ENCODE peak calls at places on chromosome 17, in ten cellular contexts. A, N, M, L, O, C, K, Q, E and B are unnamed samples. For H3K27me3 and H3K36me3, the result is how much of the 10 kb centered on the place peaks cover.

GRCh38 chr17:65742433-65743312 is 181.2 kb upstream of the AXIN2 start:
- DNase-seq in A (no peak), N (peak), M (no peak), L (peak), O (no peak), C (no peak), K (peak), Q (no peak), E (peak), B (no peak)

GRCh38 chr17:17783825-17784598 is 52.8 kb downstream of the SREBF1 start:
- DNase-seq in A (peak), N (no peak), M (peak), L (no peak), O (peak), C (peak), K (no peak), Q (peak), E (peak), B (peak)

GRCh38 chr17:57612202-57613071 is 132.7 kb downstream of the CCDC182 start:
- DNase-seq in A (peak), N (no peak), M (peak), L (no peak), O (no peak), C (no peak), K (peak), Q (no peak), E (no peak), B (peak)

GRCh38 chr17:17036520-17036998 is 5.7 kb upstream of the MPRIP start:
- DNase-seq in A (peak), N (no peak), M (peak), L (no peak), O (no peak), C (no peak), K (peak), Q (no peak), E (peak), B (no peak)

GRCh38 chr17:31269597-31269996 is 27.4 kb downstream of the OMG start:
- DNase-seq in A (no peak), N (peak), M (no peak), L (peak), O (no peak), C (peak), K (peak), Q (no peak), E (peak), B (no peak)

GRCh38 chr17:1865252-1866037 is 35.6 kb downstream of the RPA1 start:
- DNase-seq in A (no peak), N (peak), M (no peak), L (no peak), O (peak), C (peak), K (peak), Q (peak), E (peak), B (peak)

GRCh38 chr17:45410144-45411091 is 22.3 kb downstream of the ARHGAP27 start:
- DNase-seq in A (peak), N (no peak), M (peak), L (no peak), O (peak), C (peak), K (peak), Q (peak), E (no peak), B (peak)

GRCh38 chr17:12081720-12082119 is 61.0 kb downstream of the MAP2K4 start:
- DNase-seq in A (peak), N (no peak), M (no peak), L (no peak), O (no peak), C (no peak), K (no peak), Q (no peak), E (no peak), B (no peak)

GRCh38 chr17:40323731-40324650 is 15.0 kb downstream of the RARA start:
- DNase-seq in A (peak), N (no peak), M (no peak), L (no peak), O (peak), C (peak), K (peak), Q (no peak), E (peak), B (peak)

GRCh38 chr17:57370051-57370581 is 113.8 kb downstream of the MSI2 start:
- DNase-seq in A (no peak), N (peak), M (no peak), L (no peak), O (no peak), C (no peak), K (no peak), Q (no peak), E (peak), B (peak)

GRCh38 chr17:31825961-31826691 is 32.9 kb downstream of the COPRS start:
- DNase-seq in A (peak), N (no peak), M (no peak), L (no peak), O (no peak), C (no peak), K (no peak), Q (no peak), E (peak), B (no peak)

DNA sequence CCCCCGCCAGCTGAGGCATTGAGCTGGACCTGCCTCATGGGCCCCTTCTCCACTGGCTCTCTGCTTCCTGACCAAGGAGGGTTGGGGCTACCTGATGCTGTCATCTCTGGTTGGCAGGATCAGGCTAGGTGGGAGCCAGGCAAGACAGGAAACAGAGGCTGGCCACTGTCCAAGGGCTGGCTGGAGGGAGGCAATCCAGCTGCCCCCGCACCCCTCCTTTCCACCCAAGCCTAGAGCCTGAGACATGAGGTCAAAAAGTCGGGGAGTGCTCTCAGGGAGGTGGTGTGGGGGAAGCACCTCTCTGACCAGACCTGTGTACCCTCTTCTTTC is 14.5 kb downstream of the NGFR start:
- DNase-seq in A (no peak), N (no peak), M (no peak), L (no peak), O (no peak), C (no peak), K (no peak), Q (no peak), E (no peak), B (no peak)
- H3K4me3 ChIP-seq in A (no peak), N (no peak), M (no peak), L (no peak), O (no peak), C (no peak), K (no peak), Q (no peak), E (no peak), B (no peak)

DNA sequence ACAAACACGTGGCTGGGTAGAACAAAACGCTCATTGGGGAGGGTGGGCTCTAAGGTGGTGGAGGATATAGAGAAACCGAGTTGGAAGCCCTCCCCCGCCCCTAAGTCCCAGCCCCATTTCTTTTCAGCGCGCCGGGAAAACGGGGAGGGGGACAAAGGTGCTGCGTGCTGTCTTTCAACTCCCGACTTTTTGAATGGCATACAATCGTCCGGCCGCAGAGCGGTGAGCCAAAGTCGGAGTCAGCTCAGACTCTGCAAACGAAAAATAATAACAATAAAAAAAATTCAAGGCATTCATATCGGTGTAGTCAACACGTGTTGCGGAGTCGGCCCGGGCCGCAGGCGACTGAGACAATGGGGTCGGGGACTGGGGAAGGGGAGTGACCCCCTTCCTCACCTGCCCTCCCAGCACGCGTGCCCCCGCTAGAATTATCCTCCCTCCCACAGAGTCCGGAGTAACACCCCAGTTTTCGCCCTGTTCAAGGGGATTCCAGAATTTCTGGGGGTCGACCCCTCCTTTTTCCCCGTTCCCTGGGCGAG is 1.8 kb upstream of the IGF2BP1 start:
- DNase-seq in A (no peak), N (no peak), M (no peak), L (no peak), O (no peak), C (no peak), K (no peak), Q (no peak), E (peak), B (peak)
- H3K27me3 ChIP-seq in A (under half), N (under half), M (half or more), L (under half), O (half or more), C (half or more), K (half or more), Q (half or more), E (half or more), B (under half)

GRCh38 chr17:32941419-32942032 is 13.6 kb downstream of the TMEM98 start:
- DNase-seq in A (no peak), N (no peak), M (no peak), L (no peak), O (no peak), C (no peak), K (no peak), Q (no peak), E (no peak), B (no peak)
- H3K36me3 ChIP-seq in A (under half), N (under half), M (under half), L (under half), O (under half), C (under half), K (under half), Q (under half), E (under half), B (under half)

GRCh38 chr17:38451840-38452529 is 23.7 kb downstream of the ARHGAP23 start:
- DNase-seq in A (no peak), N (peak), M (no peak), L (peak), O (no peak), C (peak), K (peak), Q (no peak), E (peak), B (peak)
- H3K4me3 ChIP-seq in A (peak), N (peak), M (no peak), L (peak), O (no peak), C (no peak), K (peak), Q (no peak), E (peak), B (peak)

DNA sequence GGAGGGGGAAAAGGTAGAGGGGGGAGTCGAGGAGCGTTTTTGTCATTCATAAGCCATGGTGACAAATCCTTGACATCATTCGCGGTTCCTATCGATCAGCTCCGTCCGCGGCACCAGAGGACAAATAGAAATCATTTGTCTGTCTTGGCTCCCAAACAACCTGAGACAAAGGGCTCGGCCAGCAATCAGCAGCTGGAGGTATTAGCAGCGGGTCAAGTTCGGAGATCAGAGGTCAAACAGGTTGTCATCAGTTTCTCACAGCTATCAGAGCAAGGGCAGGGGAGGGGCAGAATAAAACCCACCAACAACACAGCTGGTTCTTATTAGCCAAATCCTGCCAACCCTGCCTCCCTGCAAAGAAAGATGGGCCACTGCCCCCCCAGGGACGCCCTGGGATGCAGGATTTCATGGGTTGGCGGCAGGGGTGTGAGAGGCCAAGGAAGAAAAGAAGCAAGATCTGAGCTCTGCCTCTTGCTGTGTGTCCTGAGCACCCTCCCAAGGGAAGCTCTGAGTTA is 145.3 kb upstream of the LHX1 start:
- DNase-seq in A (no peak), N (no peak), M (no peak), L (no peak), O (no peak), C (no peak), K (peak), Q (no peak), E (no peak), B (peak)
- H3K27me3 ChIP-seq in A (under half), N (under half), M (under half), L (under half), O (under half), C (half or more), K (under half), Q (under half), E (under half), B (under half)

GRCh38 chr17:773467-774319 is 8.4 kb downstream of the GLOD4 start:
- DNase-seq in A (no peak), N (no peak), M (no peak), L (no peak), O (no peak), C (no peak), K (no peak), Q (no peak), E (no peak), B (no peak)

GRCh38 chr17:781920-782731 is at the start of the genes GLOD4 and MRM3:
- DNase-seq in A (peak), N (peak), M (peak), L (no peak), O (peak), C (peak), K (peak), Q (peak), E (peak), B (peak)

GRCh38 chr17:774320-774584 is 7.8 kb downstream of the GLOD4 start:
- DNase-seq in A (no peak), N (no peak), M (no peak), L (no peak), O (no peak), C (no peak), K (peak), Q (no peak), E (no peak), B (no peak)

GRCh38 chr17:778096-778495 is 4.0 kb downstream of the GLOD4 start:
- DNase-seq in A (no peak), N (no peak), M (no peak), L (no peak), O (no peak), C (no peak), K (no peak), Q (no peak), E (no peak), B (no peak)
- H3K36me3 ChIP-seq in A (half or more), N (under half), M (half or more), L (under half), O (under half), C (under half), K (under half), Q (under half), E (under half), B (under half)

DNA sequence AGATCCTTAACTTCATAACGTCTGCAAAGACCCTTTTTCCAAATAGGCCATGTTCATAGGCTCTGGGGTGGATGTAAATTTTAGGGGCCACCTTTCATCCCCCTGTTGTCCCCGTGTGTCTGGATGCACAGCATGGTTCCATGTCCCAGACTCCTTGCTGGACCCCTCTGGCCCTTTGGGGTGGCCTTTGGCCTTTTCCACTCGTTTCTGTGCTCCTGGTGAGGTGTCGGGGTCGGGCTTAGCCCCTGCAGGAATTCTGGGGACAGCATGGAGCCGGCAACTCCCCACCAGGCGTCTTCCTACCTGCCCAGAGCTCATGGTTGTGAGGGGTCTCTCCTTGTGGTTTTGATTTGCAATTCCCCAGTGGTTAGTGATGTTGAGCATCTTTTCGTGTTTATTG is 183.5 kb downstream of the SEC14L1 start:
- DNase-seq in A (no peak), N (no peak), M (peak), L (no peak), O (peak), C (no peak), K (no peak), Q (no peak), E (no peak), B (peak)
- H3K4me3 ChIP-seq in A (no peak), N (no peak), M (no peak), L (no peak), O (no peak), C (no peak), K (peak), Q (no peak), E (peak), B (no peak)

DNA sequence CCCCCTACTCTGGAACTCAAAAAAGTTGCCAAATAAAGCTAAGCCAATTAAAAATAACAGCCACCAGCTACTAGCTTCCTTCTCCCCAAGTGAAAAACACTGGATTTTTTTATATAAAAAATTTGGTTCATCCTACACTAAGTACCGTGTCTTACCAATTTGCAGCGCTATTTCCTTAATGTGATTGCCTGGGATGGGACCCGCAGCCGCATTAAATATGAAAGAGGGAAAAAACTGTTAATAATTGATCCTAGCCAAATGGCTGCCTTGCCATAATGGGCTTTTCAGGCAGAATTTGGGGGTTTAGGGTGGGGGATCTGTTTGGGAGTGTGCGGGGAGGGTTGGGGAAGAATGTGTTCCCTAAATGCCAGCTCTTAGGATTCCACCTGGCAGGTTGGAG is 2.0 kb downstream of the HOXB9 start:
- DNase-seq in A (no peak), N (no peak), M (no peak), L (no peak), O (no peak), C (no peak), K (no peak), Q (no peak), E (no peak), B (no peak)
- H3K27me3 ChIP-seq in A (half or more), N (half or more), M (under half), L (half or more), O (under half), C (half or more), K (half or more), Q (half or more), E (half or more), B (half or more)

GRCh38 chr17:78794399-78794798 is 12.3 kb upstream of the CYTH1 start:
- DNase-seq in A (peak), N (no peak), M (no peak), L (no peak), O (no peak), C (no peak), K (no peak), Q (no peak), E (no peak), B (no peak)
- H3K36me3 ChIP-seq in A (under half), N (half or more), M (half or more), L (under half), O (under half), C (under half), K (half or more), Q (under half), E (under half), B (under half)

DNA sequence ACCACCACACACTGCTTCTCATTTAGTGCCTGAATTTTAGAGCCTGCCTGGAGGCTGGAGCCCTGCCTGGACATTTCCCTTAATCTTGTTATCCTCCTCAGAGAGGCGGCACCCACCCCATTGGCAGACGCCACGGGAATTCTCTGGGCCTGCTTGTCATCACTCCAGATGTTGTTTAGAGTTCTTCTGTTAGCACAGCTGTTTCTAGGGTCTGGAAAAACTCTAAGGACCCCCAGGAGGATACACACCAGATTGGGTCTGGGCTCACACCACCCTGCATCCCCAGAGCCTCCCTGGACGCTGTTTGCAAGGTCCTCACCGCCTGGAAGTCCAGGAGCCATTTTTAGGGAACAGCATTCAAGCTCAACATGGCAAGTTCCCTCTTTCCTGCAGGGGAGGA is 565 bp upstream of the XAF1 start:
- DNase-seq in A (peak), N (no peak), M (no peak), L (no peak), O (peak), C (peak), K (no peak), Q (no peak), E (peak), B (no peak)
- H3K4me3 ChIP-seq in A (peak), N (no peak), M (peak), L (no peak), O (peak), C (peak), K (peak), Q (peak), E (peak), B (no peak)